ENCODE peak calls at places on chromosomes 11 and 22, in seven cellular contexts. A, B, P, D, R, U and T are unnamed samples.

GRCh38 chr22:21000215-21000986 is 1.5 kb downstream of the THAP7 start:
- DNase-seq in A (peak), B (peak), P (no peak), D (no peak), R (no peak), U (no peak), T (no peak)

GRCh38 chr11:56497010-56497409 is 5.8 kb upstream of the OR5M8 start:
- DNase-seq in A (no peak), B (no peak), P (no peak), D (no peak), R (no peak), U (no peak), T (no peak)

GRCh38 chr11:57562596-57562995 is 4.9 kb downstream of the UBE2L6 start:
- DNase-seq in A (no peak), B (no peak), P (no peak), D (no peak), R (no peak), U (no peak), T (no peak)

GRCh38 chr11:93330446-93330984 is at the start of gene DEUP1:
- DNase-seq in A (peak), B (peak), P (peak), D (no peak), R (peak), U (no peak), T (no peak)

GRCh38 chr11:17714356-17714854 is 5.0 kb upstream of the MYOD1 start:
- DNase-seq in A (no peak), B (no peak), P (no peak), D (no peak), R (no peak), U (no peak), T (no peak)

GRCh38 chr22:26756675-26757293 is 99.4 kb downstream of the MIAT start:
- DNase-seq in A (peak), B (peak), P (peak), D (no peak), R (peak), U (peak), T (peak)

GRCh38 chr11:14612624-14613023 is 31.0 kb upstream of the PDE3B start:
- DNase-seq in A (peak), B (no peak), P (no peak), D (no peak), R (no peak), U (no peak), T (no peak)

GRCh38 chr22:28247114-28247513 is 328.1 kb upstream of the PITPNB start:
- DNase-seq in A (no peak), B (no peak), P (no peak), D (no peak), R (no peak), U (no peak), T (no peak)

GRCh38 chr22:50729391-50730012 is 8.5 kb upstream of the ACR start:
- DNase-seq in A (no peak), B (peak), P (peak), D (no peak), R (no peak), U (no peak), T (no peak)

GRCh38 chr11:47538741-47539575 is 14.0 kb downstream of the CELF1 start:
- DNase-seq in A (peak), B (peak), P (no peak), D (no peak), R (no peak), U (no peak), T (peak)

GRCh38 chr11:69183613-69184012 is 27.9 kb downstream of the SMIM38 start:
- DNase-seq in A (no peak), B (no peak), P (no peak), D (no peak), R (no peak), U (no peak), T (no peak)

GRCh38 chr11:130649749-130650275 is 201.4 kb downstream of the ADAMTS15 start:
- DNase-seq in A (no peak), B (no peak), P (no peak), D (no peak), R (no peak), U (no peak), T (no peak)

GRCh38 chr11:2122222-2122906 is 16.8 kb downstream of the IGF2 start:
- DNase-seq in A (no peak), B (no peak), P (no peak), D (no peak), R (no peak), U (no peak), T (peak)

GRCh38 chr11:32838505-32839274 is 9.0 kb downstream of the PRRG4 start:
- DNase-seq in A (peak), B (peak), P (no peak), D (no peak), R (no peak), U (no peak), T (no peak)

GRCh38 chr22:49828599-49828965 is 909 bp upstream of the BRD1 start:
- DNase-seq in A (no peak), B (no peak), P (no peak), D (no peak), R (no peak), U (no peak), T (no peak)

GRCh38 chr11:123483058-123483457 is 53.0 kb downstream of the GRAMD1B start:
- DNase-seq in A (peak), B (no peak), P (no peak), D (no peak), R (no peak), U (no peak), T (no peak)

GRCh38 chr22:29215012-29215860 is 9.5 kb downstream of the EMID1 start:
- DNase-seq in A (no peak), B (no peak), P (no peak), D (no peak), R (no peak), U (no peak), T (no peak)

GRCh38 chr11:118241191-118242098 is 10.7 kb downstream of the MPZL3 start:
- DNase-seq in A (peak), B (no peak), P (no peak), D (no peak), R (no peak), U (no peak), T (no peak)

GRCh38 chr11:66090288-66090687 is 20.2 kb downstream of the PACS1 start:
- DNase-seq in A (no peak), B (no peak), P (no peak), D (no peak), R (no peak), U (no peak), T (no peak)

GRCh38 chr22:47994045-47994444 is 1231.6 kb downstream of the TBC1D22A start:
- DNase-seq in A (no peak), B (no peak), P (no peak), D (no peak), R (no peak), U (no peak), T (no peak)

GRCh38 chr11:92663539-92663938 is 305.9 kb upstream of the MTNR1B start:
- DNase-seq in A (peak), B (no peak), P (no peak), D (no peak), R (no peak), U (no peak), T (no peak)

GRCh38 chr11:73386026-73386425 is 9.8 kb downstream of the RELT start:
- DNase-seq in A (no peak), B (no peak), P (peak), D (no peak), R (no peak), U (no peak), T (no peak)

GRCh38 chr11:13174090-13174489 is 103.5 kb upstream of the BMAL1 start:
- DNase-seq in A (no peak), B (no peak), P (no peak), D (no peak), R (no peak), U (no peak), T (no peak)

GRCh38 chr11:67279589-67280340 is 9.3 kb upstream of the ANKRD13D start:
- DNase-seq in A (no peak), B (no peak), P (peak), D (no peak), R (no peak), U (no peak), T (no peak)

GRCh38 chr11:119509969-119510401 is 87.0 kb upstream of the THY1 start:
- DNase-seq in A (peak), B (no peak), P (no peak), D (no peak), R (peak), U (peak), T (no peak)

GRCh38 chr11:87473174-87473573 is 435.4 kb downstream of the TMEM135 start:
- DNase-seq in A (peak), B (no peak), P (no peak), D (no peak), R (no peak), U (no peak), T (no peak)

GRCh38 chr22:39960791-39961746 is 872 bp downstream of the TMA7B start:
- DNase-seq in A (peak), B (no peak), P (no peak), D (no peak), R (peak), U (peak), T (no peak)

GRCh38 chr22:29225422-29226090 is 19.9 kb downstream of the EMID1 start:
- DNase-seq in A (no peak), B (no peak), P (peak), D (no peak), R (no peak), U (no peak), T (no peak)

GRCh38 chr11:86688398-86689179 is 16.2 kb upstream of the ME3 start:
- DNase-seq in A (peak), B (no peak), P (no peak), D (no peak), R (no peak), U (no peak), T (no peak)

GRCh38 chr11:71474771-71475483 is 21.9 kb downstream of the NADSYN1 start:
- DNase-seq in A (no peak), B (peak), P (no peak), D (no peak), R (no peak), U (no peak), T (no peak)

GRCh38 chr11:69201048-69201365 is 45.3 kb downstream of the SMIM38 start:
- DNase-seq in A (no peak), B (no peak), P (no peak), D (no peak), R (no peak), U (no peak), T (no peak)

GRCh38 chr22:20567371-20567847 is 60.0 kb downstream of the MED15 start:
- DNase-seq in A (peak), B (no peak), P (no peak), D (no peak), R (no peak), U (no peak), T (no peak)